ENCODE peak calls at places on chromosomes 16 and 17, in five cellular contexts. One of them, this sample, is unnamed.

GRCh38 chr17:43530303-43531081 is 15.6 kb downstream of the ETV4 start:
- DNase-seq in T-helper 2 cell treated with Interferon-gamma antibody and Interleukin-4, amounts not matched to agents 5 μg/mL and 100 μg/mL, for 36 hours: no peak
- DNase-seq in CD8-positive, alpha-beta memory T cell: no peak
- DNase-seq in NCI-H1105 treated with DMSO at 0.1 percent for 48 hours: peak
- DNase-seq in NCI-H774: peak
- DNase-seq in this sample: no peak

GRCh38 chr17:78925234-78925633 is at the start of gene TIMP2:
- DNase-seq in T-helper 2 cell treated with Interferon-gamma antibody and Interleukin-4, amounts not matched to agents 5 μg/mL and 100 μg/mL, for 36 hours: peak
- DNase-seq in CD8-positive, alpha-beta memory T cell: peak
- DNase-seq in NCI-H774: peak
- DNase-seq in NCI-H1105 treated with DMSO at 0.1 percent for 48 hours: peak
- DNase-seq in this sample: peak

GRCh38 chr16:77211880-77212735 is 12.9 kb downstream of the SYCE1L start:
- DNase-seq in NCI-H1105 treated with DMSO at 0.1 percent for 48 hours: peak
- DNase-seq in NCI-H774: peak
- DNase-seq in T-helper 2 cell treated with Interferon-gamma antibody and Interleukin-4, amounts not matched to agents 5 μg/mL and 100 μg/mL, for 36 hours: peak
- DNase-seq in CD8-positive, alpha-beta memory T cell: peak
- DNase-seq in this sample: peak

GRCh38 chr16:15950167-15950854 is 895 bp downstream of the ABCC1 start:
- DNase-seq in CD8-positive, alpha-beta memory T cell: peak
- DNase-seq in NCI-H774: no peak
- DNase-seq in T-helper 2 cell treated with Interferon-gamma antibody and Interleukin-4, amounts not matched to agents 5 μg/mL and 100 μg/mL, for 36 hours: peak
- DNase-seq in NCI-H1105 treated with DMSO at 0.1 percent for 48 hours: peak
- DNase-seq in this sample: peak

GRCh38 chr17:79047291-79047920 is 23.4 kb downstream of the C1QTNF1 start:
- DNase-seq in T-helper 2 cell treated with Interferon-gamma antibody and Interleukin-4, amounts not matched to agents 5 μg/mL and 100 μg/mL, for 36 hours: no peak
- DNase-seq in NCI-H774: no peak
- DNase-seq in CD8-positive, alpha-beta memory T cell: no peak
- DNase-seq in NCI-H1105 treated with DMSO at 0.1 percent for 48 hours: no peak
- DNase-seq in this sample: no peak

GRCh38 chr17:51152766-51153209 is 571 bp upstream of the NME1 start:
- DNase-seq in CD8-positive, alpha-beta memory T cell: no peak
- DNase-seq in NCI-H774: no peak
- DNase-seq in NCI-H1105 treated with DMSO at 0.1 percent for 48 hours: peak
- DNase-seq in T-helper 2 cell treated with Interferon-gamma antibody and Interleukin-4, amounts not matched to agents 5 μg/mL and 100 μg/mL, for 36 hours: peak
- DNase-seq in this sample: no peak

GRCh38 chr17:82750241-82750905 is 1.5 kb upstream of the TBCD start:
- DNase-seq in NCI-H1105 treated with DMSO at 0.1 percent for 48 hours: no peak
- DNase-seq in NCI-H774: no peak
- DNase-seq in T-helper 2 cell treated with Interferon-gamma antibody and Interleukin-4, amounts not matched to agents 5 μg/mL and 100 μg/mL, for 36 hours: no peak
- DNase-seq in CD8-positive, alpha-beta memory T cell: no peak
- DNase-seq in this sample: no peak

GRCh38 chr16:1884889-1885288 is 12.9 kb upstream of the MEIOB start:
- DNase-seq in T-helper 2 cell treated with Interferon-gamma antibody and Interleukin-4, amounts not matched to agents 5 μg/mL and 100 μg/mL, for 36 hours: no peak
- DNase-seq in CD8-positive, alpha-beta memory T cell: no peak
- DNase-seq in NCI-H1105 treated with DMSO at 0.1 percent for 48 hours: no peak
- DNase-seq in NCI-H774: no peak
- DNase-seq in this sample: no peak

GRCh38 chr16:30340621-30341020 is 14.5 kb downstream of the CD2BP2 start:
- DNase-seq in T-helper 2 cell treated with Interferon-gamma antibody and Interleukin-4, amounts not matched to agents 5 μg/mL and 100 μg/mL, for 36 hours: no peak
- DNase-seq in NCI-H774: no peak
- DNase-seq in CD8-positive, alpha-beta memory T cell: no peak
- DNase-seq in NCI-H1105 treated with DMSO at 0.1 percent for 48 hours: no peak
- DNase-seq in this sample: no peak

GRCh38 chr17:59498421-59499307 is 66.7 kb upstream of the DHX40 start:
- DNase-seq in CD8-positive, alpha-beta memory T cell: no peak
- DNase-seq in NCI-H774: no peak
- DNase-seq in T-helper 2 cell treated with Interferon-gamma antibody and Interleukin-4, amounts not matched to agents 5 μg/mL and 100 μg/mL, for 36 hours: no peak
- DNase-seq in NCI-H1105 treated with DMSO at 0.1 percent for 48 hours: peak
- DNase-seq in this sample: no peak

GRCh38 chr16:70391881-70392481 is 45.3 kb downstream of the DDX19A start:
- DNase-seq in NCI-H774: no peak
- DNase-seq in T-helper 2 cell treated with Interferon-gamma antibody and Interleukin-4, amounts not matched to agents 5 μg/mL and 100 μg/mL, for 36 hours: no peak
- DNase-seq in CD8-positive, alpha-beta memory T cell: no peak
- DNase-seq in NCI-H1105 treated with DMSO at 0.1 percent for 48 hours: no peak
- DNase-seq in this sample: no peak

GRCh38 chr16:2015117-2015946 is 4.3 kb upstream of the NPW start:
- DNase-seq in T-helper 2 cell treated with Interferon-gamma antibody and Interleukin-4, amounts not matched to agents 5 μg/mL and 100 μg/mL, for 36 hours: no peak
- DNase-seq in NCI-H1105 treated with DMSO at 0.1 percent for 48 hours: no peak
- DNase-seq in CD8-positive, alpha-beta memory T cell: no peak
- DNase-seq in NCI-H774: no peak
- DNase-seq in this sample: no peak

GRCh38 chr17:45226620-45227019 is 4.9 kb downstream of the FMNL1 start:
- DNase-seq in NCI-H774: no peak
- DNase-seq in T-helper 2 cell treated with Interferon-gamma antibody and Interleukin-4, amounts not matched to agents 5 μg/mL and 100 μg/mL, for 36 hours: no peak
- DNase-seq in NCI-H1105 treated with DMSO at 0.1 percent for 48 hours: no peak
- DNase-seq in CD8-positive, alpha-beta memory T cell: no peak
- DNase-seq in this sample: no peak

GRCh38 chr16:72189865-72190371 is 18.0 kb upstream of the PMFBP1 start:
- DNase-seq in T-helper 2 cell treated with Interferon-gamma antibody and Interleukin-4, amounts not matched to agents 5 μg/mL and 100 μg/mL, for 36 hours: no peak
- DNase-seq in CD8-positive, alpha-beta memory T cell: no peak
- DNase-seq in NCI-H1105 treated with DMSO at 0.1 percent for 48 hours: no peak
- DNase-seq in NCI-H774: no peak
- DNase-seq in this sample: no peak

GRCh38 chr16:70601576-70602575 is 44.5 kb upstream of the IL34 start:
- DNase-seq in NCI-H1105 treated with DMSO at 0.1 percent for 48 hours: no peak
- DNase-seq in T-helper 2 cell treated with Interferon-gamma antibody and Interleukin-4, amounts not matched to agents 5 μg/mL and 100 μg/mL, for 36 hours: no peak
- DNase-seq in CD8-positive, alpha-beta memory T cell: no peak
- DNase-seq in NCI-H774: no peak
- DNase-seq in this sample: no peak

GRCh38 chr17:9232591-9233270 is 211.4 kb downstream of the NTN1 start:
- DNase-seq in T-helper 2 cell treated with Interferon-gamma antibody and Interleukin-4, amounts not matched to agents 5 μg/mL and 100 μg/mL, for 36 hours: no peak
- DNase-seq in NCI-H1105 treated with DMSO at 0.1 percent for 48 hours: no peak
- DNase-seq in NCI-H774: no peak
- DNase-seq in CD8-positive, alpha-beta memory T cell: no peak
- DNase-seq in this sample: no peak

GRCh38 chr17:10270258-10270657 is 71.9 kb upstream of the GAS7 start:
- DNase-seq in NCI-H774: no peak
- DNase-seq in T-helper 2 cell treated with Interferon-gamma antibody and Interleukin-4, amounts not matched to agents 5 μg/mL and 100 μg/mL, for 36 hours: no peak
- DNase-seq in NCI-H1105 treated with DMSO at 0.1 percent for 48 hours: no peak
- DNase-seq in CD8-positive, alpha-beta memory T cell: no peak
- DNase-seq in this sample: no peak

GRCh38 chr16:21722771-21723460 is 59.1 kb downstream of the OTOA start:
- DNase-seq in NCI-H774: no peak
- DNase-seq in CD8-positive, alpha-beta memory T cell: no peak
- DNase-seq in NCI-H1105 treated with DMSO at 0.1 percent for 48 hours: no peak
- DNase-seq in T-helper 2 cell treated with Interferon-gamma antibody and Interleukin-4, amounts not matched to agents 5 μg/mL and 100 μg/mL, for 36 hours: no peak
- DNase-seq in this sample: no peak

GRCh38 chr17:72702998-72703397 is 389.5 kb downstream of the SLC39A11 start:
- DNase-seq in T-helper 2 cell treated with Interferon-gamma antibody and Interleukin-4, amounts not matched to agents 5 μg/mL and 100 μg/mL, for 36 hours: no peak
- DNase-seq in CD8-positive, alpha-beta memory T cell: no peak
- DNase-seq in NCI-H1105 treated with DMSO at 0.1 percent for 48 hours: peak
- DNase-seq in NCI-H774: no peak
- DNase-seq in this sample: no peak

GRCh38 chr16:24617502-24617901 is 78.1 kb downstream of the RBBP6 start:
- DNase-seq in NCI-H774: no peak
- DNase-seq in T-helper 2 cell treated with Interferon-gamma antibody and Interleukin-4, amounts not matched to agents 5 μg/mL and 100 μg/mL, for 36 hours: no peak
- DNase-seq in NCI-H1105 treated with DMSO at 0.1 percent for 48 hours: no peak
- DNase-seq in CD8-positive, alpha-beta memory T cell: no peak
- DNase-seq in this sample: no peak

GRCh38 chr16:275041-275621 is 613 bp downstream of the RGS11 start:
- DNase-seq in NCI-H1105 treated with DMSO at 0.1 percent for 48 hours: no peak
- DNase-seq in CD8-positive, alpha-beta memory T cell: no peak
- DNase-seq in T-helper 2 cell treated with Interferon-gamma antibody and Interleukin-4, amounts not matched to agents 5 μg/mL and 100 μg/mL, for 36 hours: no peak
- DNase-seq in NCI-H774: no peak
- DNase-seq in this sample: no peak

GRCh38 chr16:11151156-11151904 is 104.7 kb downstream of the SOCS1 start:
- DNase-seq in NCI-H774: no peak
- DNase-seq in NCI-H1105 treated with DMSO at 0.1 percent for 48 hours: peak
- DNase-seq in CD8-positive, alpha-beta memory T cell: no peak
- DNase-seq in T-helper 2 cell treated with Interferon-gamma antibody and Interleukin-4, amounts not matched to agents 5 μg/mL and 100 μg/mL, for 36 hours: no peak
- DNase-seq in this sample: no peak

GRCh38 chr17:82105882-82106696 is 8.1 kb upstream of the FASN start:
- DNase-seq in T-helper 2 cell treated with Interferon-gamma antibody and Interleukin-4, amounts not matched to agents 5 μg/mL and 100 μg/mL, for 36 hours: peak
- DNase-seq in NCI-H774: peak
- DNase-seq in NCI-H1105 treated with DMSO at 0.1 percent for 48 hours: no peak
- DNase-seq in CD8-positive, alpha-beta memory T cell: peak
- DNase-seq in this sample: peak

GRCh38 chr17:76544123-76544915 is 4.5 kb downstream of the PRCD start:
- DNase-seq in NCI-H1105 treated with DMSO at 0.1 percent for 48 hours: no peak
- DNase-seq in CD8-positive, alpha-beta memory T cell: no peak
- DNase-seq in NCI-H774: no peak
- DNase-seq in T-helper 2 cell treated with Interferon-gamma antibody and Interleukin-4, amounts not matched to agents 5 μg/mL and 100 μg/mL, for 36 hours: no peak
- DNase-seq in this sample: no peak

GRCh38 chr17:4980644-4981216 is 6.7 kb downstream of the CAMTA2 start:
- DNase-seq in NCI-H1105 treated with DMSO at 0.1 percent for 48 hours: peak
- DNase-seq in NCI-H774: no peak
- DNase-seq in T-helper 2 cell treated with Interferon-gamma antibody and Interleukin-4, amounts not matched to agents 5 μg/mL and 100 μg/mL, for 36 hours: peak
- DNase-seq in CD8-positive, alpha-beta memory T cell: peak
- DNase-seq in this sample: peak

GRCh38 chr17:21194688-21195087 is 19.3 kb downstream of the TMEM11 start:
- DNase-seq in NCI-H774: no peak
- DNase-seq in T-helper 2 cell treated with Interferon-gamma antibody and Interleukin-4, amounts not matched to agents 5 μg/mL and 100 μg/mL, for 36 hours: no peak
- DNase-seq in NCI-H1105 treated with DMSO at 0.1 percent for 48 hours: peak
- DNase-seq in CD8-positive, alpha-beta memory T cell: no peak
- DNase-seq in this sample: no peak

GRCh38 chr16:80976946-80977345 is 29.7 kb downstream of the CMC2 start:
- DNase-seq in NCI-H774: no peak
- DNase-seq in NCI-H1105 treated with DMSO at 0.1 percent for 48 hours: no peak
- DNase-seq in CD8-positive, alpha-beta memory T cell: no peak
- DNase-seq in T-helper 2 cell treated with Interferon-gamma antibody and Interleukin-4, amounts not matched to agents 5 μg/mL and 100 μg/mL, for 36 hours: no peak
- DNase-seq in this sample: no peak

GRCh38 chr17:28643979-28644781 is 778 bp downstream of the BLTP2 start:
- DNase-seq in CD8-positive, alpha-beta memory T cell: peak
- DNase-seq in NCI-H774: peak
- DNase-seq in NCI-H1105 treated with DMSO at 0.1 percent for 48 hours: peak
- DNase-seq in T-helper 2 cell treated with Interferon-gamma antibody and Interleukin-4, amounts not matched to agents 5 μg/mL and 100 μg/mL, for 36 hours: peak
- DNase-seq in this sample: peak

GRCh38 chr17:63082273-63082861 is 116.3 kb downstream of the TANC2 start:
- DNase-seq in NCI-H1105 treated with DMSO at 0.1 percent for 48 hours: no peak
- DNase-seq in NCI-H774: no peak
- DNase-seq in T-helper 2 cell treated with Interferon-gamma antibody and Interleukin-4, amounts not matched to agents 5 μg/mL and 100 μg/mL, for 36 hours: no peak
- DNase-seq in CD8-positive, alpha-beta memory T cell: no peak
- DNase-seq in this sample: no peak

GRCh38 chr17:6138761-6139446 is 68.7 kb downstream of the WSCD1 start:
- DNase-seq in T-helper 2 cell treated with Interferon-gamma antibody and Interleukin-4, amounts not matched to agents 5 μg/mL and 100 μg/mL, for 36 hours: no peak
- DNase-seq in NCI-H1105 treated with DMSO at 0.1 percent for 48 hours: no peak
- DNase-seq in CD8-positive, alpha-beta memory T cell: no peak
- DNase-seq in NCI-H774: no peak
- DNase-seq in this sample: no peak

GRCh38 chr17:1412185-1413110 is 12.4 kb upstream of the YWHAE start:
- DNase-seq in CD8-positive, alpha-beta memory T cell: no peak
- DNase-seq in NCI-H774: no peak
- DNase-seq in NCI-H1105 treated with DMSO at 0.1 percent for 48 hours: no peak
- DNase-seq in T-helper 2 cell treated with Interferon-gamma antibody and Interleukin-4, amounts not matched to agents 5 μg/mL and 100 μg/mL, for 36 hours: no peak
- DNase-seq in this sample: no peak

GRCh38 chr17:81295678-81296381 is 723 bp upstream of the SLC38A10 start:
- DNase-seq in CD8-positive, alpha-beta memory T cell: peak
- DNase-seq in NCI-H1105 treated with DMSO at 0.1 percent for 48 hours: peak
- DNase-seq in T-helper 2 cell treated with Interferon-gamma antibody and Interleukin-4, amounts not matched to agents 5 μg/mL and 100 μg/mL, for 36 hours: peak
- DNase-seq in NCI-H774: peak
- DNase-seq in this sample: peak

GRCh38 chr17:49968380-49969133 is 433 bp upstream of the DLX4 start:
- DNase-seq in CD8-positive, alpha-beta memory T cell: peak
- DNase-seq in NCI-H774: peak
- DNase-seq in T-helper 2 cell treated with Interferon-gamma antibody and Interleukin-4, amounts not matched to agents 5 μg/mL and 100 μg/mL, for 36 hours: peak
- DNase-seq in NCI-H1105 treated with DMSO at 0.1 percent for 48 hours: peak
- DNase-seq in this sample: peak

GRCh38 chr17:83018658-83019193 is 60.7 kb upstream of the METRNL start:
- DNase-seq in CD8-positive, alpha-beta memory T cell: no peak
- DNase-seq in T-helper 2 cell treated with Interferon-gamma antibody and Interleukin-4, amounts not matched to agents 5 μg/mL and 100 μg/mL, for 36 hours: no peak
- DNase-seq in NCI-H1105 treated with DMSO at 0.1 percent for 48 hours: no peak
- DNase-seq in NCI-H774: no peak
- DNase-seq in this sample: no peak

GRCh38 chr17:13562271-13562800 is 39.4 kb downstream of the HS3ST3A1 start:
- DNase-seq in CD8-positive, alpha-beta memory T cell: no peak
- DNase-seq in NCI-H1105 treated with DMSO at 0.1 percent for 48 hours: no peak
- DNase-seq in NCI-H774: no peak
- DNase-seq in T-helper 2 cell treated with Interferon-gamma antibody and Interleukin-4, amounts not matched to agents 5 μg/mL and 100 μg/mL, for 36 hours: no peak
- DNase-seq in this sample: no peak

GRCh38 chr16:23466162-23466885 is 13.3 kb upstream of the COG7 start:
- DNase-seq in NCI-H1105 treated with DMSO at 0.1 percent for 48 hours: no peak
- DNase-seq in CD8-positive, alpha-beta memory T cell: no peak
- DNase-seq in NCI-H774: no peak
- DNase-seq in T-helper 2 cell treated with Interferon-gamma antibody and Interleukin-4, amounts not matched to agents 5 μg/mL and 100 μg/mL, for 36 hours: no peak
- DNase-seq in this sample: no peak

GRCh38 chr16:54466233-54466632 is 179.6 kb upstream of the IRX3 start:
- DNase-seq in T-helper 2 cell treated with Interferon-gamma antibody and Interleukin-4, amounts not matched to agents 5 μg/mL and 100 μg/mL, for 36 hours: no peak
- DNase-seq in CD8-positive, alpha-beta memory T cell: no peak
- DNase-seq in NCI-H774: peak
- DNase-seq in NCI-H1105 treated with DMSO at 0.1 percent for 48 hours: peak
- DNase-seq in this sample: no peak

GRCh38 chr17:20300399-20301037 is 166.8 kb downstream of the LGALS9B start:
- DNase-seq in NCI-H774: no peak
- DNase-seq in NCI-H1105 treated with DMSO at 0.1 percent for 48 hours: no peak
- DNase-seq in CD8-positive, alpha-beta memory T cell: no peak
- DNase-seq in T-helper 2 cell treated with Interferon-gamma antibody and Interleukin-4, amounts not matched to agents 5 μg/mL and 100 μg/mL, for 36 hours: no peak
- DNase-seq in this sample: no peak

This sample was measured in activated T-helper 1 cell treated with anti-CD3 and anti-CD28 coated beads, Interleukin-12 subunit alpha, Interleukin-12 subunit beta, Interleukin-2, Interleukin-4 antibody, amounts not matched to agents 30 ng/mL and 10 ng/mL and 1 ng/mL, durations not matched to agents 14 hours and 24 hours and 36 hours.